ENCODE peak calls at places on chromosomes 4 and X, in five cellular contexts. Y is NCI-H1092 treated with DMSO at 0.1 percent for 48 hours, H is H9, Q is EL, V is foreskin melanocyte. A is an unnamed sample.

GRCh38 chr4:2433609-2434350 is 15.0 kb downstream of the CFAP99 start:
- DNase-seq in H (peak), Q (no peak), Y (no peak), V (no peak), A (no peak)

GRCh38 chr4:142549248-142549647 is 296.9 kb downstream of the INPP4B start:
- DNase-seq in V (no peak), Q (no peak), Y (no peak), H (no peak), A (no peak)

GRCh38 chrX:152245231-152245630 is 106.9 kb upstream of the MAGEA10 start:
- DNase-seq in Y (no peak), V (no peak), H (no peak), Q (peak), A (no peak)

GRCh38 chr4:150722908-150723362 is 141.0 kb downstream of the MAB21L2 start:
- DNase-seq in H (peak), V (peak), Q (no peak), Y (no peak), A (no peak)

GRCh38 chrX:66054978-66055377 is 15.1 kb upstream of the VSIG4 start:
- DNase-seq in V (no peak), Q (no peak), Y (no peak), H (no peak), A (no peak)

GRCh38 chr4:72312032-72312650 is 256.9 kb downstream of the ADAMTS3 start:
- DNase-seq in Q (peak), Y (no peak), H (peak), V (peak), A (no peak)

GRCh38 chr4:79689735-79690134 is 281.7 kb upstream of the GK2 start:
- DNase-seq in V (no peak), Q (no peak), H (no peak), Y (no peak), A (no peak)

GRCh38 chr4:21769404-21770147 is 179.0 kb downstream of the KCNIP4 start:
- DNase-seq in Q (peak), V (peak), Y (no peak), H (no peak), A (no peak)

GRCh38 chrX:153868576-153869472 is 17.1 kb downstream of the L1CAM start:
- DNase-seq in V (no peak), Y (no peak), Q (no peak), H (no peak), A (no peak)

GRCh38 chrX:48589482-48590162 is 7.7 kb upstream of the WDR13 start:
- DNase-seq in Y (peak), H (no peak), Q (no peak), V (no peak), A (no peak)

GRCh38 chr4:165489786-165490185 is 111.0 kb downstream of the CPE start:
- DNase-seq in Q (no peak), V (no peak), H (no peak), Y (no peak), A (no peak)

GRCh38 chr4:87843936-87844335 is 11.2 kb downstream of the MEPE start:
- DNase-seq in Y (no peak), V (peak), H (no peak), Q (peak), A (no peak)

GRCh38 chr4:107818301-107818910 is 6.3 kb upstream of the SGMS2 start:
- DNase-seq in V (no peak), H (no peak), Y (no peak), Q (peak), A (no peak)

GRCh38 chrX:53080628-53081580 is 1.3 kb upstream of the TSPYL2 start:
- DNase-seq in V (no peak), Q (no peak), Y (no peak), H (no peak), A (no peak)

GRCh38 chrX:47540754-47541538 is 20.1 kb upstream of the ARAF start:
- DNase-seq in V (peak), H (peak), Q (peak), Y (peak), A (no peak)

A was measured in stimulated activated CD4-positive, alpha-beta T cell treated with anti-CD3 and anti-CD28 coated beads, Interleukin-1b, Interleukin-23, amount 100 ng/mL, for 48 hours.